ENCODE peak calls at places on chromosome 6, in eight cellular contexts. One of them, this sample, is unnamed. For H3K9me3, the result is how much of the 10 kb centered on the place peaks cover.

GRCh38 chr6:119671105-119671504 is 321.5 kb upstream of the MAN1A1 start:
- DNase-seq in ovary: no peak
- DNase-seq in SK-N-SH: no peak
- DNase-seq in A549: no peak
- DNase-seq in stomach: no peak
- DNase-seq in tibial nerve: no peak
- DNase-seq in GM12878: no peak
- DNase-seq in transverse colon: no peak
- DNase-seq in this sample: no peak

GRCh38 chr6:160427312-160428068 is 79.3 kb downstream of the SLC22A3 start:
- DNase-seq in ovary: peak
- DNase-seq in SK-N-SH: no peak
- DNase-seq in A549: no peak
- DNase-seq in stomach: no peak
- DNase-seq in tibial nerve: no peak
- DNase-seq in GM12878: no peak
- DNase-seq in transverse colon: no peak
- DNase-seq in this sample: no peak

GRCh38 chr6:160750276-160750689 is 48.2 kb downstream of the PLG start:
- DNase-seq in ovary: no peak
- DNase-seq in SK-N-SH: no peak
- DNase-seq in A549: peak
- DNase-seq in stomach: no peak
- DNase-seq in tibial nerve: no peak
- DNase-seq in GM12878: peak
- DNase-seq in transverse colon: no peak
- DNase-seq in this sample: no peak

GRCh38 chr6:47419621-47420020 is 58.0 kb upstream of the CD2AP start:
- DNase-seq in ovary: no peak
- DNase-seq in SK-N-SH: no peak
- DNase-seq in A549: peak
- DNase-seq in stomach: no peak
- DNase-seq in tibial nerve: no peak
- DNase-seq in GM12878: no peak
- DNase-seq in transverse colon: no peak
- DNase-seq in this sample: no peak

GRCh38 chr6:786946-787763 is 94.2 kb upstream of the EXOC2 start:
- DNase-seq in ovary: no peak
- DNase-seq in SK-N-SH: peak
- DNase-seq in A549: peak
- DNase-seq in stomach: no peak
- DNase-seq in tibial nerve: no peak
- DNase-seq in GM12878: no peak
- DNase-seq in transverse colon: no peak
- DNase-seq in this sample: no peak

GRCh38 chr6:108897371-108897770 is 49.1 kb downstream of the ARMC2 start:
- DNase-seq in ovary: no peak
- DNase-seq in SK-N-SH: no peak
- DNase-seq in A549: peak
- DNase-seq in stomach: peak
- DNase-seq in tibial nerve: no peak
- DNase-seq in GM12878: no peak
- DNase-seq in transverse colon: no peak
- DNase-seq in this sample: no peak

GRCh38 chr6:12291785-12292604 is 1.8 kb downstream of the EDN1 start:
- DNase-seq in ovary: no peak
- DNase-seq in SK-N-SH: peak
- DNase-seq in A549: peak
- DNase-seq in stomach: peak
- DNase-seq in tibial nerve: no peak
- DNase-seq in GM12878: no peak
- DNase-seq in transverse colon: peak
- DNase-seq in this sample: no peak

GRCh38 chr6:106637051-106637717 is 7.8 kb downstream of the QRSL1 start:
- DNase-seq in ovary: no peak
- DNase-seq in SK-N-SH: no peak
- DNase-seq in A549: no peak
- DNase-seq in stomach: no peak
- DNase-seq in tibial nerve: no peak
- DNase-seq in GM12878: no peak
- DNase-seq in transverse colon: no peak
- DNase-seq in this sample: no peak

GRCh38 chr6:150617496-150618460 is 18.1 kb downstream of the PLEKHG1 start:
- DNase-seq in ovary: no peak
- DNase-seq in SK-N-SH: no peak
- DNase-seq in A549: no peak
- DNase-seq in stomach: no peak
- DNase-seq in tibial nerve: no peak
- DNase-seq in GM12878: no peak
- DNase-seq in transverse colon: no peak
- DNase-seq in this sample: no peak

GRCh38 chr6:167141667-167142432 is 15.9 kb downstream of the GPR31 start:
- DNase-seq in ovary: peak
- DNase-seq in SK-N-SH: peak
- DNase-seq in A549: peak
- DNase-seq in stomach: peak
- DNase-seq in tibial nerve: no peak
- DNase-seq in GM12878: no peak
- DNase-seq in transverse colon: peak
- DNase-seq in this sample: no peak

GRCh38 chr6:55836481-55836880 is 38.9 kb downstream of the BMP5 start:
- DNase-seq in ovary: no peak
- DNase-seq in SK-N-SH: no peak
- DNase-seq in A549: peak
- DNase-seq in stomach: peak
- DNase-seq in tibial nerve: no peak
- DNase-seq in GM12878: no peak
- DNase-seq in transverse colon: peak
- DNase-seq in this sample: no peak

GRCh38 chr6:64998173-64998572 is 708.9 kb downstream of the EYS start:
- DNase-seq in ovary: no peak
- DNase-seq in SK-N-SH: no peak
- DNase-seq in A549: no peak
- DNase-seq in stomach: no peak
- DNase-seq in tibial nerve: no peak
- DNase-seq in GM12878: no peak
- DNase-seq in transverse colon: no peak
- DNase-seq in this sample: no peak

GRCh38 chr6:11333292-11333849 is 100.9 kb upstream of the NEDD9 start:
- DNase-seq in ovary: no peak
- DNase-seq in SK-N-SH: no peak
- DNase-seq in A549: no peak
- DNase-seq in stomach: no peak
- DNase-seq in tibial nerve: no peak
- DNase-seq in GM12878: no peak
- DNase-seq in transverse colon: no peak
- DNase-seq in this sample: no peak

GRCh38 chr6:18429655-18430054 is 42.5 kb downstream of the RNF144B start:
- DNase-seq in ovary: no peak
- DNase-seq in SK-N-SH: no peak
- DNase-seq in A549: no peak
- DNase-seq in stomach: no peak
- DNase-seq in tibial nerve: no peak
- DNase-seq in GM12878: no peak
- DNase-seq in transverse colon: no peak
- DNase-seq in this sample: no peak

GRCh38 chr6:141165012-141165411 is 967.7 kb upstream of the GJE1 start:
- DNase-seq in ovary: no peak
- DNase-seq in SK-N-SH: no peak
- DNase-seq in A549: no peak
- DNase-seq in stomach: no peak
- DNase-seq in tibial nerve: no peak
- DNase-seq in GM12878: no peak
- DNase-seq in transverse colon: no peak
- DNase-seq in this sample: no peak

DNA sequence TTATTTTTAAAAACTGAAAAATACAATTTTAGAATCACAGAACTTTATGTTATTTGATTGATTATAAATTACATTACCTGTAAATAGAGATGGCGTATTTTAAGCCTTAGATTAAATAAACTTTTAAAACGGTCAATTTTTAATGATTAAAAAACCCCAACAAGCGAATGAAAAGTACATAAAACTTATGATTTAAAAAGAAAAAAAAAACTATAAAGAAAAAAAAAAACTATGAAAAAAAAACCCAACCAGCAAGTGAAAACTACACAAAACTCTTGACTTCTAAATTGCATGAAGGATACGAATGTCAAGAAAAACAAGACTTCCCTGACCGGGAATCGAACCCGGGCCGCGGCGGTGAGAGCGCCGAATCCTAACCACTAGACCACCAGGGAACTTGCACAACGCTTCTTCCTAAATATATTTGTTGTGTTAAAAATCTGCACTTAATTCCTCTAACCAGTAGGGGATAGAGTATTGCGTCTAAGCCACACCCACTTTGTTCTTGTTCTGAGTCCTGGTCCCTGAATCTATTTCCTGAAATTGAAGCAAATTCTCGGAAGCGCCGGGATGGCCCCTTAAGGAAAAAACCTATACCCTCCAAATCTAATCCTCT is 10.7 kb upstream of the NCOA7 start:
- DNase-seq in ovary: peak
- DNase-seq in SK-N-SH: peak
- DNase-seq in A549: peak
- DNase-seq in stomach: peak
- DNase-seq in tibial nerve: peak
- DNase-seq in GM12878: peak
- DNase-seq in transverse colon: peak
- DNase-seq in this sample: peak
- TF ChIP-seq EP300 in ovary: peak
- TF ChIP-seq EP300 in SK-N-SH: no peak
- TF ChIP-seq EP300 in A549: no peak
- TF ChIP-seq EP300 in stomach: no peak
- TF ChIP-seq EP300 in tibial nerve: peak
- TF ChIP-seq EP300 in GM12878: no peak
- TF ChIP-seq EP300 in transverse colon: no peak
- TF ChIP-seq EP300 in this sample: no peak

GRCh38 chr6:30287139-30287538 is 39.6 kb upstream of the TRIM39 start:
- DNase-seq in ovary: no peak
- DNase-seq in SK-N-SH: no peak
- DNase-seq in A549: no peak
- DNase-seq in stomach: no peak
- DNase-seq in tibial nerve: no peak
- DNase-seq in GM12878: no peak
- DNase-seq in transverse colon: no peak
- DNase-seq in this sample: no peak
- H3K9me3 ChIP-seq in ovary: under half
- H3K9me3 ChIP-seq in SK-N-SH: under half
- H3K9me3 ChIP-seq in A549: half or more
- H3K9me3 ChIP-seq in stomach: under half
- H3K9me3 ChIP-seq in tibial nerve: under half
- H3K9me3 ChIP-seq in GM12878: under half
- H3K9me3 ChIP-seq in transverse colon: under half
- H3K9me3 ChIP-seq in this sample: under half

DNA sequence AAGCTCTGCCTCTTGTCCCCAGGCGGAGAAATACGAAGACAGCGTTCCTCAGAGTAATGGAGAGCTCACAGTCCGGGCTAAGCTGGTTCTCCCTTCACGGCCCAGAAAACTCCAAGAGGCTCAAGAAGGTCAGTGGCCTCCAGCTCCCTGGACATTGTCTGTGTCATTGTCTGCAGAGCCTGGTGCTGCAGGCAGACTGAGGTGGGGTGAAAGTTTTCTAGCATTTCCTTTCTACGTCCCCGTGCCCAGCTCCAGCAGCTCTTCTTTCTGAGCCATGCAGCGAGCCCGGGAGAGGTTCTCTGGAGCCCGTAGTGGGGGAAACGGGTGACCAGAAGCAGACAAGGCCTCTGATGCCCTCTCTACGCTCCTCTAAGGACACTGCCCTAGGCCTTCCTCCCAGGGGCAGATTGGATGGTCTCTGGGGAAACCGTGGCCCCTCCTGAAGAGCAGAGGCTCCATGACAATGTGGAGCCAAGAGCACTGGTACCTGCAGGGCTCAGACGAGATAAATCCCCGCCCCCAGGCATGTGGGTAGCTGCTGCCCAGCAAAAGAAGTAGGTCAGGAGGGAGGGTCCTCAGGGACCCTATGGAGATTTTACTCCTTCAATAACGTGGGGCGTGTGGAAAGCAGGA is 58.4 kb downstream of the EZR start:
- DNase-seq in ovary: no peak
- DNase-seq in SK-N-SH: no peak
- DNase-seq in A549: no peak
- DNase-seq in stomach: no peak
- DNase-seq in tibial nerve: no peak
- DNase-seq in GM12878: no peak
- DNase-seq in transverse colon: no peak
- DNase-seq in this sample: no peak
- TF ChIP-seq EP300 in ovary: no peak
- TF ChIP-seq EP300 in SK-N-SH: no peak
- TF ChIP-seq EP300 in A549: no peak
- TF ChIP-seq EP300 in stomach: no peak
- TF ChIP-seq EP300 in tibial nerve: no peak
- TF ChIP-seq EP300 in GM12878: no peak
- TF ChIP-seq EP300 in transverse colon: no peak
- TF ChIP-seq EP300 in this sample: no peak

GRCh38 chr6:14468656-14469321 is 351.2 kb downstream of the CD83 start:
- DNase-seq in ovary: no peak
- DNase-seq in SK-N-SH: no peak
- DNase-seq in A549: no peak
- DNase-seq in stomach: no peak
- DNase-seq in tibial nerve: no peak
- DNase-seq in GM12878: no peak
- DNase-seq in transverse colon: no peak
- DNase-seq in this sample: no peak

GRCh38 chr6:14466278-14466677 is 348.7 kb downstream of the CD83 start:
- DNase-seq in ovary: no peak
- DNase-seq in SK-N-SH: no peak
- DNase-seq in A549: no peak
- DNase-seq in stomach: no peak
- DNase-seq in tibial nerve: no peak
- DNase-seq in GM12878: no peak
- DNase-seq in transverse colon: no peak
- DNase-seq in this sample: no peak

GRCh38 chr6:14470697-14471096 is 353.1 kb downstream of the CD83 start:
- DNase-seq in ovary: no peak
- DNase-seq in SK-N-SH: no peak
- DNase-seq in A549: no peak
- DNase-seq in stomach: no peak
- DNase-seq in tibial nerve: no peak
- DNase-seq in GM12878: no peak
- DNase-seq in transverse colon: no peak
- DNase-seq in this sample: no peak

GRCh38 chr6:14464716-14465115 is 347.1 kb downstream of the CD83 start:
- DNase-seq in ovary: no peak
- DNase-seq in SK-N-SH: no peak
- DNase-seq in A549: no peak
- DNase-seq in stomach: no peak
- DNase-seq in tibial nerve: no peak
- DNase-seq in GM12878: no peak
- DNase-seq in transverse colon: no peak
- DNase-seq in this sample: no peak

DNA sequence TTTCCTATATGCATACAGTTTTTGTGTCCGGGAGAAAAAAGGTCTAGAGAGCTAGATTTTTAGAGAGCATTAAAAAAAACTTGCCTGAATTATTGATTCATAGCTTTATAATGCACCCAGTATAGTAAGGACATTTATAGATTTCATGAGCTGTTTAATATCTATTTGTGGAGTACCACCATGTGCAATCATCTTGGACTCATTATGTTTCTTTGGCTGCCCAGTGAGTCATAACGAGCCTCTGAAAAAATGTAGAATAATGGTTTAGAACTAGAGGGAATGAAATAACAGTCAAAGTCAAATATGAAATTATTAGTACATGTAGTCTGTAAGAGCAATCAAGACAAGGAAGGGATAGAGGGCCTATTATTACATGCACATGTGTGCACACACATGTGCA is 350.0 kb downstream of the CD83 start:
- DNase-seq in ovary: no peak
- DNase-seq in SK-N-SH: no peak
- DNase-seq in A549: no peak
- DNase-seq in stomach: no peak
- DNase-seq in tibial nerve: no peak
- DNase-seq in GM12878: no peak
- DNase-seq in transverse colon: no peak
- DNase-seq in this sample: no peak
- H3K9me3 ChIP-seq in ovary: under half
- H3K9me3 ChIP-seq in SK-N-SH: under half
- H3K9me3 ChIP-seq in A549: under half
- H3K9me3 ChIP-seq in stomach: under half
- H3K9me3 ChIP-seq in tibial nerve: under half
- H3K9me3 ChIP-seq in GM12878: under half
- H3K9me3 ChIP-seq in transverse colon: under half
- H3K9me3 ChIP-seq in this sample: under half

This sample was measured in suprapubic skin.